ENCODE peak calls at places on chromosomes 11 and 22, in six cellular contexts. X is HepG2, U is GM23338, K is HCT116, O is SK-N-SH, L is K562. T is an unnamed sample.

GRCh38 chr22:43945632-43946390 is 9.4 kb upstream of the SAMM50 start:
- DNase-seq in X (peak; percentile 60), U (peak; percentile 81), K (peak; percentile 41), O (peak; percentile 79), L (peak; percentile 75), T (peak; percentile 56)

GRCh38 chr22:32265882-32266767 is 11.0 kb upstream of the SLC5A4 start:
- DNase-seq in X (peak; percentile 62), U (peak; percentile 89), K (peak; percentile 44), O (peak; percentile 80), L (peak; percentile 69), T (peak; percentile 20)

GRCh38 chr11:125674210-125674609 is 6.4 kb downstream of the ACRV1 start:
- DNase-seq in X (no peak), U (no peak), K (no peak), O (no peak), L (no peak), T (no peak)

GRCh38 chr11:68542617-68543016 is 82.1 kb downstream of the PPP6R3 start:
- DNase-seq in X (no peak), U (peak; percentile 27), K (no peak), O (no peak), L (no peak), T (no peak)

GRCh38 chr11:73047773-73048371 is 94.2 kb downstream of the FCHSD2 start:
- DNase-seq in X (no peak), U (peak; percentile 9), K (no peak), O (no peak), L (no peak), T (no peak)

GRCh38 chr22:44091021-44091721 is 67.1 kb downstream of the PARVB start:
- DNase-seq in X (peak; percentile 10), U (peak; percentile 54), K (peak; percentile 6), O (peak; percentile 59), L (no peak), T (peak; percentile 7)

GRCh38 chr11:12671378-12671777 is 2.8 kb upstream of the TEAD1 start:
- DNase-seq in X (no peak), U (no peak), K (no peak), O (no peak), L (no peak), T (no peak)

GRCh38 chr22:47027766-47028165 is 265.3 kb downstream of the TBC1D22A start:
- DNase-seq in X (no peak), U (peak; percentile 39), K (no peak), O (peak; percentile 19), L (no peak), T (no peak)

GRCh38 chr11:69531717-69532088 is 50.2 kb downstream of the LINC01488 start:
- DNase-seq in X (no peak), U (no peak), K (no peak), O (no peak), L (no peak), T (no peak)

GRCh38 chr11:73965076-73965763 is 14.4 kb downstream of the DNAJB13 start:
- DNase-seq in X (no peak), U (peak; percentile 47), K (no peak), O (no peak), L (no peak), T (no peak)

GRCh38 chr11:131816046-131816445 is 445.6 kb downstream of the NTM start:
- DNase-seq in X (no peak), U (no peak), K (no peak), O (no peak), L (no peak), T (no peak)

GRCh38 chr22:44037519-44038370 is 13.6 kb downstream of the PARVB start:
- DNase-seq in X (no peak), U (no peak), K (peak; percentile 69), O (no peak), L (no peak), T (no peak)

GRCh38 chr11:113563766-113564165 is 88.6 kb upstream of the DRD2 start:
- DNase-seq in X (no peak), U (no peak), K (no peak), O (no peak), L (no peak), T (no peak)

GRCh38 chr11:130040281-130040940 is 29.3 kb upstream of the APLP2 start:
- DNase-seq in X (no peak), U (peak; percentile 34), K (no peak), O (no peak), L (no peak), T (no peak)

GRCh38 chr22:44686873-44687600 is 15.0 kb upstream of the PRR5 start:
- DNase-seq in X (peak; percentile 52), U (no peak), K (no peak), O (no peak), L (no peak), T (no peak)

GRCh38 chr11:94546886-94547285 is 3.2 kb downstream of the FUT4 start:
- DNase-seq in X (no peak), U (no peak), K (no peak), O (no peak), L (no peak), T (peak; percentile 48)

GRCh38 chr11:108887436-108888238 is 222.8 kb downstream of the DDX10 start:
- DNase-seq in X (no peak), U (no peak), K (no peak), O (no peak), L (no peak), T (no peak)

GRCh38 chr11:110886241-110886640 is 174.0 kb upstream of the ARHGAP20 start:
- DNase-seq in X (no peak), U (no peak), K (no peak), O (no peak), L (no peak), T (no peak)

GRCh38 chr11:96878299-96879051 is 488.7 kb downstream of the JRKL start:
- DNase-seq in X (no peak), U (no peak), K (no peak), O (no peak), L (no peak), T (no peak)

GRCh38 chr11:3123761-3124733 is 41.1 kb downstream of the OSBPL5 start:
- DNase-seq in X (no peak), U (no peak), K (peak; percentile 34), O (peak; percentile 27), L (no peak), T (peak; percentile 92)

DNA sequence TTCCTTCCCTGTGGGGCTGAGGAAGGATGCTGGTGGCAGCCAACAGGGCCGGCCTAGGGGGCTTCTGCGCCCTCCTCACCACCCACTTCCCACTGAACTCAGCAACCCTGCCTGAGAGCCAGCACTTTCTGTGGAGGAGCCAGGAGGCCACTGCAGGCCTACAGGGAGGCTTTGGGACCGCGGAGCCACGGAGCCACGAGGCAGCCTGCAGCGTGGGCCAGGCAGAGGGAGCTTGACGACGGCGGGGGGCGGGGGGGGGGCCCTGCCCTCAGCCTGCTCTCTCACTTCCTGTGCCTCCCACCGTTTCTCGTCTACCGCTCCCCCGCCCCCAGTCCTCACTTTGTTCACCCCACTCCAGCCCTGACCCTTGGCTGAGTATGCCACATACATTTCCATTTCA is 73.7 kb upstream of the LMO1 start:
- DNase-seq in X (no peak), U (no peak), K (no peak), O (no peak), L (no peak), T (no peak)
- TF ChIP-seq REST in X (no peak), U (no peak), K (no peak), O (no peak), L (no peak), T (no peak)

GRCh38 chr11:11661356-11662040 is 39.7 kb upstream of the GALNT18 start:
- DNase-seq in X (no peak), U (peak; percentile 22), K (no peak), O (no peak), L (no peak), T (no peak)
- H3K4me3 ChIP-seq in X (no peak overlapping the region), U (no peak overlapping the region), K (no peak overlapping the region), O (no peak overlapping the region), L (no peak overlapping the region), T (no peak overlapping the region)

GRCh38 chr11:534197-534591 is 1.2 kb downstream of the HRAS start:
- DNase-seq in X (no peak), U (no peak), K (no peak), O (no peak), L (no peak), T (no peak)

GRCh38 chr11:535519-536454 is at the start of gene HRAS:
- DNase-seq in X (peak; percentile 83), U (peak; percentile 96), K (peak; percentile 86), O (peak; percentile 100), L (peak; percentile 96), T (peak; percentile 88)

GRCh38 chr11:533049-533585 is 2.3 kb downstream of the HRAS start:
- DNase-seq in X (no peak), U (no peak), K (no peak), O (no peak), L (no peak), T (no peak)

GRCh38 chr11:533586-534196 is 1.7 kb downstream of the HRAS start:
- DNase-seq in X (no peak), U (no peak), K (no peak), O (no peak), L (no peak), T (no peak)

DNA sequence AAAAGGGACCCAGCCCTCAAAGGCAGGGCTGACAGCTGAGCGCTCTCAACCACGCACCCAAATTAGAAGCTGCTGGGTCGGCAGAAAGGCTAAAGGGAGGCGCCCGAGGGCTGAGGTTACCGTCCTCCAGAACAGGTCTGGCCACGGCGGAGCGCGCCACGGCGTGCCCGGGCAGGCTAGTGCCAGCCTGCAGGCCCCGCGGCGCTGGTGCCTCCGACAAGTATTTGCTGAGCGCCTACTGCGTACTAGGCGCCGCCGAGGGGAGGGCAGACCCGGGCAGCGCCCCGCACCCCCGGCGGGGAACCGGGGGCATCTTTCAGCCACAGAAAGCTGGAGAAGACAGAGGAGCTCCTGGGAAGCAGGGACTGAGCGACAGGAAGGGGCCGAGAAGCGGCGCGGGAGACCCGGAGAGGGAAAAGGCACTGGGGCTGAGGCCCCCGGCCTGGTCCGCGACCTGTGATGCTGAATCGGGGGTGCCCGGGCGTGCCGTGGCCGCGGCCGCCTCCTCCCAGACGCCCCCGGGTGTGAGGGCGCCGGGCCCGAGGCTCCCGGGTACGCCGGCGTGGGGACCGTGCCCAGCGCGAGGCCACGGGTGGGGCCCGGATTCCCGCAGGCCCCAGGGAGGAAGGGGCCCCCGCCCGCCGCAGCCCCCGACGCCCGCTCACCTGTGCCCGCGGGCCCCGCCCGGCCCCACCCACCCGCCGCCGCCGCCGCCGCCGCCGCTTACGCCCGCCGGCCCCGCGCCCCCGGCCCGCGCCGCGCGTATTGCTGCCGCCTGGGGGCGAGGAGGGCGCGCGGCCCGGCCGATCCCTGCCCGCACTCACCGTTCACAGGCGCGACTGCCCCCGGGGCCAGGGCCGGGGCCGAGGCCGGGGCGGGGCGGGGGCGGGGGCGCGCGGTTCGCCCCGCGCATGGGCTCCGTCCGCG is 521 bp downstream of the HRAS start:
- DNase-seq in X (no peak), U (peak; percentile 44), K (no peak), O (peak; percentile 71), L (peak; percentile 34), T (peak; percentile 37)
- TF ChIP-seq POLR2AphosphoS5 in X (no peak), U (no peak), K (no peak), O (no peak), L (no peak), T (no peak)

DNA sequence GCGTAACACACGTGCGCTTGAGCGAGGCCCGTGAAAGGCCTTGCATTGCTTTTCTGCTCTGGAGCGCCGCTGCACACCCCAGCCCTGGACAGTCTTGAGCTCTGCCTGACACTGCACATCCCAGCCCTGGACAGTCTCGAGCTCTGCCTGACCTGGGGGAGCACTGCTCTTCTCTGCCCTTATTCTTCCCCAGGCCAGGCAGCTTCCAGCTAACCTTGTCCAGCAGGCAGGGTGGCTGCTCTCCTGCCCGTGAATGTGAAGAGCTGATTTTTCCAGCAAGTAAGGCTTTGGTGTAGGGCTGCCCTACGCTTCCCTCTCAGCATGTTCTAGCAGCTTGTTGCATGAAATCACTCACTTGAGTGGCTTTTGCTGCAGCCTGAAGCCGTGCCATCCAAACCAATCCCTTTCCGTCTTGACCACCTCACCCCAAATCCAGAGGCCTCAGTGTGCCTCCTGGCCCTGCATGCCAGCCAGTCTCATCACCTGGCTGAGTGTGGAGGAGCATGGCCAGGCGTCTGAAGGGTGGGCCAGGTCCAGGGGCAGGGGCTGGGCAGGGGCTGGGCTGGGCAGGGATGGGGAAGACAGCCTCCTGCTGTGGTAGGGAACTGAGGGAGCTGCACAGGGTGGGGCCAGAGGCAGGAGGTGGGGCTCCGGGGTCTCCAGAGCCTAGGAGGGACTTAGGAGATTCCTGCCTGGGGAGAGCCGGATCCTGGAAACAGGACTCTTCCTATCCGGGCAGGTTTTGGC is 89.5 kb upstream of the B3GAT1 start:
- DNase-seq in X (no peak), U (no peak), K (no peak), O (no peak), L (no peak), T (no peak)
- TF ChIP-seq REST in X (no peak), U (no peak), K (no peak), O (no peak), L (no peak), T (no peak)

T was measured in HL-60.